ENCODE peak calls at places on chromosomes 5 and 9, in five cellular contexts. W is brain microvascular endothelial cell, L is globus pallidus, N is activated T-cell treated with anti-CD3 and anti-CD28 coated beads for 48 hours, V is mucosa of gallbladder. S is an unnamed sample.

GRCh38 chr5:127959152-127959764 is 124.3 kb upstream of the SLC12A2 start:
- DNase-seq in W (peak), L (no peak), N (no peak), V (peak), S (peak)

GRCh38 chr5:154276236-154276792 is 85.8 kb downstream of the GALNT10 start:
- DNase-seq in W (no peak), L (no peak), N (no peak), V (no peak), S (no peak)

GRCh38 chr5:155943516-155944407 is 383.2 kb upstream of the SGCD start:
- DNase-seq in W (peak), L (peak), N (no peak), V (peak), S (peak)

GRCh38 chr9:111148390-111148993 is 110.2 kb upstream of the LPAR1 start:
- DNase-seq in W (peak), L (no peak), N (no peak), V (no peak), S (no peak)

GRCh38 chr5:61493973-61494372 is 161.9 kb downstream of the ZSWIM6 start:
- DNase-seq in W (no peak), L (no peak), N (no peak), V (no peak), S (no peak)

GRCh38 chr5:77076961-77077820 is 9.9 kb downstream of the ZBED3 start:
- DNase-seq in W (peak), L (peak), N (peak), V (peak), S (peak)

GRCh38 chr5:92180406-92180805 is 797.3 kb upstream of the ARRDC3 start:
- DNase-seq in W (no peak), L (no peak), N (no peak), V (no peak), S (no peak)

GRCh38 chr5:143812085-143812705 is at the start of gene HMHB1:
- DNase-seq in W (no peak), L (no peak), N (no peak), V (no peak), S (no peak)

GRCh38 chr9:38027714-38028113 is 41.3 kb downstream of the SHB start:
- DNase-seq in W (no peak), L (no peak), N (no peak), V (no peak), S (no peak)

GRCh38 chr9:88326024-88326423 is 62.2 kb upstream of the SPIN1 start:
- DNase-seq in W (no peak), L (no peak), N (no peak), V (no peak), S (no peak)

GRCh38 chr5:170159947-170160346 is 54.2 kb downstream of the FOXI1 start:
- DNase-seq in W (no peak), L (no peak), N (no peak), V (no peak), S (no peak)

GRCh38 chr5:145906401-145906800 is 30.0 kb upstream of the SH3RF2 start:
- DNase-seq in W (no peak), L (no peak), N (no peak), V (no peak), S (no peak)

GRCh38 chr9:504921-505821 is 290.5 kb downstream of the DOCK8 start:
- DNase-seq in W (no peak), L (peak), N (no peak), V (peak), S (peak)

GRCh38 chr9:130939405-130939941 is 426 bp upstream of the FIBCD1 start:
- DNase-seq in W (no peak), L (no peak), N (no peak), V (no peak), S (no peak)

GRCh38 chr9:87108639-87109038 is 161.3 kb upstream of the GAS1 start:
- DNase-seq in W (no peak), L (no peak), N (no peak), V (no peak), S (no peak)

GRCh38 chr9:93261735-93262523 is 78.0 kb downstream of the WNK2 start:
- DNase-seq in W (no peak), L (no peak), N (no peak), V (peak), S (no peak)

GRCh38 chr5:179495906-179496455 is 54.4 kb upstream of the RUFY1 start:
- DNase-seq in W (no peak), L (no peak), N (no peak), V (no peak), S (no peak)

GRCh38 chr5:68839019-68839552 is 254.7 kb upstream of the SLC30A5 start:
- DNase-seq in W (no peak), L (no peak), N (no peak), V (no peak), S (peak)

S was measured in prostate gland.